ENCODE peak calls at places on chromosomes 4 and X, in eight cellular contexts. One of them, this sample, is unnamed.

GRCh38 chrX:119817130-119817690 is 25.8 kb upstream of the RPL39 start:
- DNase-seq in right lobe of liver: no peak
- DNase-seq in Peyer's patch: no peak
- DNase-seq in hepatocyte: no peak
- DNase-seq in transverse colon: no peak
- DNase-seq in MM.1S: no peak
- DNase-seq in ovary: no peak
- DNase-seq in uterus: no peak
- DNase-seq in this sample: no peak

GRCh38 chr4:156888762-156889161 is 82.8 kb downstream of the PDGFC start:
- DNase-seq in right lobe of liver: no peak
- DNase-seq in Peyer's patch: no peak
- DNase-seq in hepatocyte: no peak
- DNase-seq in transverse colon: no peak
- DNase-seq in MM.1S: no peak
- DNase-seq in ovary: no peak
- DNase-seq in uterus: no peak
- DNase-seq in this sample: no peak

GRCh38 chr4:3765271-3766206 is 646 bp upstream of the ADRA2C start:
- DNase-seq in right lobe of liver: peak; percentile 40
- DNase-seq in Peyer's patch: no peak
- DNase-seq in hepatocyte: peak; percentile 82
- DNase-seq in transverse colon: no peak
- DNase-seq in MM.1S: no peak
- DNase-seq in ovary: peak; percentile 71
- DNase-seq in uterus: peak; percentile 52
- DNase-seq in this sample: peak; percentile 66

GRCh38 chr4:7647932-7648812 is 213.4 kb upstream of the PSAPL1 start:
- DNase-seq in right lobe of liver: peak; percentile 58
- DNase-seq in Peyer's patch: no peak
- DNase-seq in hepatocyte: peak; percentile 25
- DNase-seq in transverse colon: no peak
- DNase-seq in MM.1S: no peak
- DNase-seq in ovary: no peak
- DNase-seq in uterus: no peak
- DNase-seq in this sample: peak; percentile 50

GRCh38 chr4:154711522-154711921 is 32.3 kb upstream of the LRAT start:
- DNase-seq in right lobe of liver: no peak
- DNase-seq in Peyer's patch: no peak
- DNase-seq in hepatocyte: no peak
- DNase-seq in transverse colon: no peak
- DNase-seq in MM.1S: no peak
- DNase-seq in ovary: no peak
- DNase-seq in uterus: no peak
- DNase-seq in this sample: no peak

GRCh38 chrX:78658851-78659744 is at the start of gene RTL3:
- DNase-seq in right lobe of liver: no peak
- DNase-seq in Peyer's patch: no peak
- DNase-seq in hepatocyte: no peak
- DNase-seq in transverse colon: no peak
- DNase-seq in MM.1S: no peak
- DNase-seq in ovary: no peak
- DNase-seq in uterus: no peak
- DNase-seq in this sample: no peak

GRCh38 chr4:3434891-3435683 is 6.7 kb upstream of the HGFAC start:
- DNase-seq in right lobe of liver: peak; percentile 11
- DNase-seq in Peyer's patch: no peak
- DNase-seq in hepatocyte: no peak
- DNase-seq in transverse colon: no peak
- DNase-seq in MM.1S: no peak
- DNase-seq in ovary: peak; percentile 45
- DNase-seq in uterus: no peak
- DNase-seq in this sample: no peak

GRCh38 chrX:46180258-46180687 is 364.9 kb downstream of the ZNF674 start:
- DNase-seq in right lobe of liver: no peak
- DNase-seq in Peyer's patch: peak; percentile 41
- DNase-seq in hepatocyte: no peak
- DNase-seq in transverse colon: no peak
- DNase-seq in MM.1S: peak; percentile 6
- DNase-seq in ovary: no peak
- DNase-seq in uterus: no peak
- DNase-seq in this sample: no peak

GRCh38 chr4:41935652-41936021 is 408 bp downstream of the TMEM33 start:
- DNase-seq in right lobe of liver: no peak
- DNase-seq in Peyer's patch: no peak
- DNase-seq in hepatocyte: peak; percentile 61
- DNase-seq in transverse colon: no peak
- DNase-seq in MM.1S: peak; percentile 13
- DNase-seq in ovary: no peak
- DNase-seq in uterus: no peak
- DNase-seq in this sample: no peak

GRCh38 chrX:112641449-112641848 is 38.3 kb downstream of the LHFPL1 start:
- DNase-seq in right lobe of liver: no peak
- DNase-seq in Peyer's patch: no peak
- DNase-seq in hepatocyte: no peak
- DNase-seq in transverse colon: no peak
- DNase-seq in MM.1S: no peak
- DNase-seq in ovary: no peak
- DNase-seq in uterus: no peak
- DNase-seq in this sample: no peak

GRCh38 chr4:69881173-69881773 is 21.3 kb upstream of the SULT1E1 start:
- DNase-seq in right lobe of liver: peak; percentile 17
- DNase-seq in Peyer's patch: no peak
- DNase-seq in hepatocyte: peak; percentile 71
- DNase-seq in transverse colon: peak; percentile 17
- DNase-seq in MM.1S: peak; percentile 54
- DNase-seq in ovary: no peak
- DNase-seq in uterus: no peak
- DNase-seq in this sample: no peak

GRCh38 chr4:129988957-129989356 is 893.0 kb downstream of the C4orf33 start:
- DNase-seq in right lobe of liver: no peak
- DNase-seq in Peyer's patch: no peak
- DNase-seq in hepatocyte: no peak
- DNase-seq in transverse colon: no peak
- DNase-seq in MM.1S: no peak
- DNase-seq in ovary: no peak
- DNase-seq in uterus: no peak
- DNase-seq in this sample: no peak

GRCh38 chr4:171186700-171187099 is 626.5 kb upstream of the GALNTL6 start:
- DNase-seq in right lobe of liver: no peak
- DNase-seq in Peyer's patch: no peak
- DNase-seq in hepatocyte: peak; percentile 9
- DNase-seq in transverse colon: no peak
- DNase-seq in MM.1S: peak; percentile 9
- DNase-seq in ovary: no peak
- DNase-seq in uterus: no peak
- DNase-seq in this sample: peak; percentile 44

GRCh38 chr4:187780070-187780469 is 215.5 kb upstream of the ZFP42 start:
- DNase-seq in right lobe of liver: no peak
- DNase-seq in Peyer's patch: no peak
- DNase-seq in hepatocyte: no peak
- DNase-seq in transverse colon: peak; percentile 69
- DNase-seq in MM.1S: no peak
- DNase-seq in ovary: no peak
- DNase-seq in uterus: no peak
- DNase-seq in this sample: no peak

GRCh38 chr4:78204176-78204575 is 147.1 kb downstream of the FRAS1 start:
- DNase-seq in right lobe of liver: no peak
- DNase-seq in Peyer's patch: no peak
- DNase-seq in hepatocyte: no peak
- DNase-seq in transverse colon: no peak
- DNase-seq in MM.1S: no peak
- DNase-seq in ovary: no peak
- DNase-seq in uterus: no peak
- DNase-seq in this sample: no peak

GRCh38 chr4:140154572-140154891 is 548 bp upstream of the MAML3 start:
- DNase-seq in right lobe of liver: no peak
- DNase-seq in Peyer's patch: no peak
- DNase-seq in hepatocyte: no peak
- DNase-seq in transverse colon: no peak
- DNase-seq in MM.1S: no peak
- DNase-seq in ovary: no peak
- DNase-seq in uterus: no peak
- DNase-seq in this sample: no peak

GRCh38 chr4:56463711-56464110 is 3.7 kb upstream of the SRP72 start:
- DNase-seq in right lobe of liver: no peak
- DNase-seq in Peyer's patch: no peak
- DNase-seq in hepatocyte: no peak
- DNase-seq in transverse colon: no peak
- DNase-seq in MM.1S: no peak
- DNase-seq in ovary: no peak
- DNase-seq in uterus: no peak
- DNase-seq in this sample: no peak

GRCh38 chr4:173334891-173335754 is 965 bp upstream of the HMGB2 start:
- DNase-seq in right lobe of liver: peak; percentile 68
- DNase-seq in Peyer's patch: peak; percentile 83
- DNase-seq in hepatocyte: peak; percentile 84
- DNase-seq in transverse colon: peak; percentile 75
- DNase-seq in MM.1S: peak; percentile 85
- DNase-seq in ovary: peak; percentile 78
- DNase-seq in uterus: peak; percentile 50
- DNase-seq in this sample: peak; percentile 69

GRCh38 chrX:153913701-153914100 is 9.2 kb downstream of the AVPR2 start:
- DNase-seq in right lobe of liver: no peak
- DNase-seq in Peyer's patch: no peak
- DNase-seq in hepatocyte: no peak
- DNase-seq in transverse colon: no peak
- DNase-seq in MM.1S: no peak
- DNase-seq in ovary: no peak
- DNase-seq in uterus: no peak
- DNase-seq in this sample: no peak

GRCh38 chr4:94519925-94520789 is 68.4 kb downstream of the PDLIM5 start:
- DNase-seq in right lobe of liver: no peak
- DNase-seq in Peyer's patch: no peak
- DNase-seq in hepatocyte: no peak
- DNase-seq in transverse colon: no peak
- DNase-seq in MM.1S: no peak
- DNase-seq in ovary: no peak
- DNase-seq in uterus: no peak
- DNase-seq in this sample: no peak
- H3K4me1 ChIP-seq in right lobe of liver: no peaks in the 10 kb centered on the region
- H3K4me1 ChIP-seq in Peyer's patch: peaks cover 8% of the 10 kb centered on the region
- H3K4me1 ChIP-seq in hepatocyte: peaks cover 13% of the 10 kb centered on the region
- H3K4me1 ChIP-seq in transverse colon: peaks cover 20% of the 10 kb centered on the region
- H3K4me1 ChIP-seq in MM.1S: no peaks in the 10 kb centered on the region
- H3K4me1 ChIP-seq in ovary: no peaks in the 10 kb centered on the region
- H3K4me1 ChIP-seq in uterus: peaks cover 43% of the 10 kb centered on the region
- H3K4me1 ChIP-seq in this sample: peaks cover 28% of the 10 kb centered on the region

DNA sequence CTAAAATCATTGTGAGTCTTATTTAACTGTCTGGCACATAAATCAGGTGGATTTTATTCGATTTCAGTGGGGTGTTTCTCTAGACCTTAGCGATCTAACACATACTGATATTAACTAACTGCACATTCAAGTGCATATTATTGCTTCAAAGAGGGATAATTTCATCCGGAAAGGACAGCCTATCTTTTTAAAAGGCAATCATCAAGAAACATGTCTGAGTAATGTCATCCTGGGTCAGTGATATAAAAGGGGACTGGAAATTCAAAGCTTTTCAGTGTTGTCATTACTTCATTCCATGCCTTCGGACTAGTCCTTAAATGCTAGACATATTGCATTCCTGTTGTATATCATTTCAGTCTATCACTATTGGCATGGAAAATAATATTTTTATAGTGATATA is 388.8 kb downstream of the PCDH10 start:
- DNase-seq in right lobe of liver: no peak
- DNase-seq in Peyer's patch: no peak
- DNase-seq in hepatocyte: no peak
- DNase-seq in transverse colon: no peak
- DNase-seq in MM.1S: no peak
- DNase-seq in ovary: no peak
- DNase-seq in uterus: no peak
- DNase-seq in this sample: no peak
- TF ChIP-seq CTCF in right lobe of liver: no peak
- TF ChIP-seq CTCF in Peyer's patch: no peak
- TF ChIP-seq CTCF in hepatocyte: no peak
- TF ChIP-seq CTCF in transverse colon: no peak
- TF ChIP-seq CTCF in MM.1S: no peak
- TF ChIP-seq CTCF in ovary: no peak
- TF ChIP-seq CTCF in uterus: no peak
- TF ChIP-seq CTCF in this sample: no peak

GRCh38 chrX:131818297-131818936 is 204.7 kb upstream of the STK26 start:
- DNase-seq in right lobe of liver: no peak
- DNase-seq in Peyer's patch: no peak
- DNase-seq in hepatocyte: no peak
- DNase-seq in transverse colon: no peak
- DNase-seq in MM.1S: no peak
- DNase-seq in ovary: no peak
- DNase-seq in uterus: no peak
- DNase-seq in this sample: no peak

GRCh38 chrX:131816551-131817136 is 206.5 kb upstream of the STK26 start:
- DNase-seq in right lobe of liver: peak; percentile 50
- DNase-seq in Peyer's patch: no peak
- DNase-seq in hepatocyte: no peak
- DNase-seq in transverse colon: peak; percentile 87
- DNase-seq in MM.1S: peak; percentile 97
- DNase-seq in ovary: peak; percentile 66
- DNase-seq in uterus: peak; percentile 72
- DNase-seq in this sample: no peak

DNA sequence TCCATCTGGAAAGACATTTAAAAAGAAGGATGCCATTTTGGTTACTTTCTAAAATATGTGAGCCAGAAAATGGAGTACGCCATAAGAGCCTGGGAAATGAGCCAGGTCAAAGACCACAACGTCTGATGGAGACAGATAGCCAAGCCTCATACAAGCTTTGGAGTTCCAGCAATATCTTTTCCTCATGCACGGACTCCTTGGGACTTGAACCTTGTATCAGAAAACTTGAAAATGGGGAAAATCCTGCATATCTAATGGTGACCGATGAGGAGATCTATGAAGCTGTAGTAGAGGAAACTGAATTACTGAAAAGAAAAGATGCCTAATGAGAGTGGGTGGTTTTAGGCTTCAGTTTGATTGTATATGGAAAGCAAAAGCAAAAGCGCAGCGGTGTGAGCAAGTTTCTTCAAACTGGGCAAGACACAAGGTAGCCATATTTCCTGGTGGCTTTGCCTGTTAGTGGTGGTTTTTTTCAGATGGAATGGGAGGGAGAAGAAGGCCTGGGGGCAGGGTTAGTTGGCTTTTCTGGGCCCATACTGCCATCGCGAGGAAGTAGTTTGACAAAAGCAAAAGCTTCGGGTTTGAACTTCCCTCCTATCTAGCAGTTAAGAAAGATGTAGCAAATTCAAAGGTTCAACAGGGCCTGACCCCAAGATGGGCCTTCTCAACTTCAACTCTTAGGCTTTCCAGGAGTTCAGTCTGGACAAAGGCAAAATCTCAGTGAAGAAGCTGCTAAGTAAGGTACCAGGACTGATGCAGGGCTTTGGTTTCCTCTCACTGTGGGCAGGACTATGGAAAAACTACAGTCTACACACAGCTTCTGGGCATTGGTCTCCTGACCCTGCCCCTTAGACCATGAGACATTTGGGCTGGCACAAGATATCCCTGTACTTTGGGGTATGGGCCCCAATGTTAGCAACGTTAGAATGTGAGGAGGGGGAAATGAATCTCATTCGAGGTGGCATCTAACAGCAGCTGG is 210.0 kb upstream of the STK26 start:
- DNase-seq in right lobe of liver: peak; percentile 67
- DNase-seq in Peyer's patch: no peak
- DNase-seq in hepatocyte: no peak
- DNase-seq in transverse colon: peak; percentile 82
- DNase-seq in MM.1S: peak; percentile 97
- DNase-seq in ovary: peak; percentile 77
- DNase-seq in uterus: peak; percentile 79
- DNase-seq in this sample: peak; percentile 81
- H3K4me3 ChIP-seq in right lobe of liver: peak overlapping the region; percentile 57
- H3K4me3 ChIP-seq in Peyer's patch: peak overlapping the region; percentile 24
- H3K4me3 ChIP-seq in hepatocyte: no peak overlapping the region
- H3K4me3 ChIP-seq in transverse colon: no peak overlapping the region
- H3K4me3 ChIP-seq in MM.1S: peak overlapping the region; percentile 55
- H3K4me3 ChIP-seq in ovary: peak overlapping the region; percentile 23
- H3K4me3 ChIP-seq in uterus: peak overlapping the region; percentile 38
- H3K4me3 ChIP-seq in this sample: peak overlapping the region; percentile 19

GRCh38 chr4:113263274-113263673 is 213.8 kb downstream of the ANK2 start:
- DNase-seq in right lobe of liver: no peak
- DNase-seq in Peyer's patch: no peak
- DNase-seq in hepatocyte: no peak
- DNase-seq in transverse colon: no peak
- DNase-seq in MM.1S: no peak
- DNase-seq in ovary: no peak
- DNase-seq in uterus: no peak
- DNase-seq in this sample: no peak
- H3K4me1 ChIP-seq in right lobe of liver: no peaks in the 10 kb centered on the region
- H3K4me1 ChIP-seq in Peyer's patch: no peaks in the 10 kb centered on the region
- H3K4me1 ChIP-seq in hepatocyte: no peaks in the 10 kb centered on the region
- H3K4me1 ChIP-seq in transverse colon: no peaks in the 10 kb centered on the region
- H3K4me1 ChIP-seq in MM.1S: no peaks in the 10 kb centered on the region
- H3K4me1 ChIP-seq in ovary: no peaks in the 10 kb centered on the region
- H3K4me1 ChIP-seq in uterus: no peaks in the 10 kb centered on the region
- H3K4me1 ChIP-seq in this sample: no peaks in the 10 kb centered on the region

This sample was measured in pancreas.